ENCODE peak calls at places on chromosomes 4 and X, in ten cellular contexts. One of them, this sample, is unnamed.

GRCh38 chr4:14829795-14830194 is 172.5 kb upstream of the CPEB2 start:
- DNase-seq in NCI-H2081 treated with DMSO at 0.1 percent for 48 hours: no peak
- DNase-seq in body of pancreas: peak
- DNase-seq in EL: no peak
- DNase-seq in RWPE1: no peak
- DNase-seq in activated T-helper 1 cell treated with anti-CD3 and anti-CD28 coated beads, Interleukin-2, amount 50 U/mL, for 16 hours: no peak
- DNase-seq in HT1080: no peak
- DNase-seq in M059J: no peak
- DNase-seq in LoVo: no peak
- DNase-seq in kidney tubule cell: no peak
- DNase-seq in this sample: no peak

GRCh38 chrX:130055899-130056298 is 54.4 kb downstream of the ELF4 start:
- DNase-seq in HT1080: no peak
- DNase-seq in LoVo: no peak
- DNase-seq in NCI-H2081 treated with DMSO at 0.1 percent for 48 hours: no peak
- DNase-seq in body of pancreas: no peak
- DNase-seq in RWPE1: no peak
- DNase-seq in activated T-helper 1 cell treated with anti-CD3 and anti-CD28 coated beads, Interleukin-2, amount 50 U/mL, for 16 hours: no peak
- DNase-seq in kidney tubule cell: no peak
- DNase-seq in M059J: no peak
- DNase-seq in EL: no peak
- DNase-seq in this sample: no peak

GRCh38 chr4:183201331-183201730 is 102.3 kb downstream of the WWC2 start:
- DNase-seq in EL: peak
- DNase-seq in body of pancreas: no peak
- DNase-seq in RWPE1: peak
- DNase-seq in HT1080: no peak
- DNase-seq in M059J: peak
- DNase-seq in NCI-H2081 treated with DMSO at 0.1 percent for 48 hours: no peak
- DNase-seq in kidney tubule cell: peak
- DNase-seq in activated T-helper 1 cell treated with anti-CD3 and anti-CD28 coated beads, Interleukin-2, amount 50 U/mL, for 16 hours: no peak
- DNase-seq in LoVo: no peak
- DNase-seq in this sample: peak

GRCh38 chr4:101953949-101954348 is 163.4 kb downstream of the BANK1 start:
- DNase-seq in HT1080: peak
- DNase-seq in M059J: peak
- DNase-seq in kidney tubule cell: peak
- DNase-seq in body of pancreas: no peak
- DNase-seq in NCI-H2081 treated with DMSO at 0.1 percent for 48 hours: no peak
- DNase-seq in RWPE1: peak
- DNase-seq in EL: peak
- DNase-seq in activated T-helper 1 cell treated with anti-CD3 and anti-CD28 coated beads, Interleukin-2, amount 50 U/mL, for 16 hours: no peak
- DNase-seq in LoVo: peak
- DNase-seq in this sample: peak

GRCh38 chrX:1418901-1419544 is 27.1 kb upstream of the SLC25A6 start:
- DNase-seq in NCI-H2081 treated with DMSO at 0.1 percent for 48 hours: no peak
- DNase-seq in HT1080: no peak
- DNase-seq in EL: no peak
- DNase-seq in kidney tubule cell: no peak
- DNase-seq in RWPE1: no peak
- DNase-seq in body of pancreas: no peak
- DNase-seq in M059J: no peak
- DNase-seq in LoVo: no peak
- DNase-seq in activated T-helper 1 cell treated with anti-CD3 and anti-CD28 coated beads, Interleukin-2, amount 50 U/mL, for 16 hours: no peak
- DNase-seq in this sample: no peak

GRCh38 chr4:138192113-138192512 is 50.0 kb downstream of the SLC7A11 start:
- DNase-seq in LoVo: peak
- DNase-seq in body of pancreas: no peak
- DNase-seq in kidney tubule cell: peak
- DNase-seq in RWPE1: peak
- DNase-seq in activated T-helper 1 cell treated with anti-CD3 and anti-CD28 coated beads, Interleukin-2, amount 50 U/mL, for 16 hours: no peak
- DNase-seq in HT1080: peak
- DNase-seq in NCI-H2081 treated with DMSO at 0.1 percent for 48 hours: no peak
- DNase-seq in M059J: peak
- DNase-seq in EL: peak
- DNase-seq in this sample: no peak

GRCh38 chr4:17780461-17781071 is 855 bp downstream of the FAM184B start:
- DNase-seq in kidney tubule cell: peak
- DNase-seq in NCI-H2081 treated with DMSO at 0.1 percent for 48 hours: no peak
- DNase-seq in EL: peak
- DNase-seq in HT1080: no peak
- DNase-seq in RWPE1: no peak
- DNase-seq in M059J: peak
- DNase-seq in LoVo: no peak
- DNase-seq in activated T-helper 1 cell treated with anti-CD3 and anti-CD28 coated beads, Interleukin-2, amount 50 U/mL, for 16 hours: no peak
- DNase-seq in body of pancreas: no peak
- DNase-seq in this sample: no peak

GRCh38 chr4:126475730-126476129 is 1157.0 kb upstream of the INTU start:
- DNase-seq in RWPE1: no peak
- DNase-seq in LoVo: no peak
- DNase-seq in NCI-H2081 treated with DMSO at 0.1 percent for 48 hours: no peak
- DNase-seq in EL: no peak
- DNase-seq in M059J: no peak
- DNase-seq in HT1080: peak
- DNase-seq in kidney tubule cell: no peak
- DNase-seq in activated T-helper 1 cell treated with anti-CD3 and anti-CD28 coated beads, Interleukin-2, amount 50 U/mL, for 16 hours: no peak
- DNase-seq in body of pancreas: no peak
- DNase-seq in this sample: no peak

GRCh38 chr4:150395872-150396271 is 186.1 kb upstream of the MAB21L2 start:
- DNase-seq in RWPE1: no peak
- DNase-seq in kidney tubule cell: no peak
- DNase-seq in M059J: no peak
- DNase-seq in HT1080: no peak
- DNase-seq in NCI-H2081 treated with DMSO at 0.1 percent for 48 hours: no peak
- DNase-seq in activated T-helper 1 cell treated with anti-CD3 and anti-CD28 coated beads, Interleukin-2, amount 50 U/mL, for 16 hours: no peak
- DNase-seq in LoVo: no peak
- DNase-seq in EL: no peak
- DNase-seq in body of pancreas: no peak
- DNase-seq in this sample: no peak